ENCODE peak calls at places on chromosomes 3 and 15, in four cellular contexts. D is HepG2, P is GM12878, V is K562. C is an unnamed sample.

GRCh38 chr3:30836141-30836540 is 58.3 kb downstream of the GADL1 start:
- DNase-seq in D (no peak), P (no peak), V (no peak), C (no peak)

GRCh38 chr3:141146979-141147470 is 84.6 kb upstream of the PXYLP1 start:
- DNase-seq in D (no peak), P (no peak), V (no peak), C (no peak)

GRCh38 chr3:74883690-74884089 is 269.2 kb upstream of the CNTN3 start:
- DNase-seq in D (peak), P (no peak), V (no peak), C (peak)

GRCh38 chr3:43203022-43203421 is 83.3 kb upstream of the SNRK start:
- DNase-seq in D (no peak), P (no peak), V (no peak), C (no peak)

GRCh38 chr3:127988770-127989518 is 63.3 kb upstream of the SEC61A1 start:
- DNase-seq in D (no peak), P (no peak), V (no peak), C (no peak)

GRCh38 chr3:71512544-71512943 is 71.0 kb downstream of the FOXP1 start:
- DNase-seq in D (no peak), P (no peak), V (no peak), C (no peak)

GRCh38 chr3:114669614-114670013 is 375.8 kb downstream of the TIGIT start:
- DNase-seq in D (no peak), P (no peak), V (no peak), C (no peak)

GRCh38 chr3:14468621-14468981 is 66.2 kb downstream of the SLC6A6 start:
- DNase-seq in D (no peak), P (no peak), V (no peak), C (no peak)

GRCh38 chr3:120506828-120507774 is 56.3 kb upstream of the FSTL1 start:
- DNase-seq in D (peak), P (no peak), V (peak), C (peak)

GRCh38 chr15:78195735-78196201 is 38.6 kb downstream of the ACSBG1 start:
- DNase-seq in D (peak), P (no peak), V (peak), C (peak)

GRCh38 chr3:195204360-195205166 is 66.4 kb downstream of the XXYLT1 start:
- DNase-seq in D (no peak), P (peak), V (peak), C (no peak)

GRCh38 chr3:172155880-172156279 is 116.5 kb downstream of the FNDC3B start:
- DNase-seq in D (no peak), P (no peak), V (no peak), C (no peak)

GRCh38 chr3:119444590-119444989 is 18.8 kb downstream of the TMEM39A start:
- DNase-seq in D (no peak), P (no peak), V (no peak), C (no peak)

GRCh38 chr15:29924750-29925149 is 102.5 kb upstream of the TJP1 start:
- DNase-seq in D (peak), P (no peak), V (no peak), C (peak)

GRCh38 chr15:70259030-70259424 is 161.3 kb upstream of the TLE3 start:
- DNase-seq in D (no peak), P (no peak), V (peak), C (no peak)

GRCh38 chr3:30693470-30694120 is 87.2 kb downstream of the TGFBR2 start:
- DNase-seq in D (peak), P (peak), V (peak), C (peak)

GRCh38 chr3:154766765-154767503 is 313.2 kb upstream of the MME start:
- DNase-seq in D (no peak), P (no peak), V (peak), C (no peak)

DNA sequence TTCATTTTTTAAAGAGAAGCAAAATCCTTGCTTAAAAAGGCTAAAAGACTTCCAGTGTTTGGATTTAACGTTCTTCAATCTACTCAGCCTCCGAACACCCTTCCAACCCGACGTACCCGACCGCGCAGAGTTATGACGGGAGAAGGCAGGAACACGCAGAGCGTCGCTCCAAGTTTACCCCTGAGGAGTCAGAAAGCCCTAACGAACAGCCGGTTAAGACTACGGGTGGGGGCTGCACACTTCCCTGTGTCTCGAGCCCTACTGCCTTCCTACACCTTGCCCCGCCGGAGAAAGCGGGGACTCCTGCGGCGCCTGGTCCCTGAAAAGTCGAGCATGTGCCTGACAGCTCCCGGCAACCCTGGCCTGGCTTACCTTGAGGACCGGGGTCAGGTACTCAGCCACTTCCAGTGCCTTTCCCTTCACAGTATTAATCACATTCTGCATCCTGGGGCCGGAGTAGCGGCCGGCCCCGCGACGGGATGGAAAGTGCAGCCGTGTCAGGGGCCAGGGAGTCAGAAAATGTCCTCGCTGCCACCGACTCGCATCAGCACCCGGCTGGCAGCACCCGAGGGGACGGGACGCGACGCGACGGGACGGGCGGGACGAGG is 573 bp downstream of the ATG3 start:
- DNase-seq in D (peak), P (peak), V (peak), C (peak)
- TF ChIP-seq FOXK2 in D (no peak), P (no peak), V (peak), C (no peak)

GRCh38 chr3:143063018-143063417 is 56.6 kb upstream of the CHST2 start:
- DNase-seq in D (no peak), P (no peak), V (no peak), C (no peak)
- TF ChIP-seq BHLHE40 in D (no peak), P (no peak), V (no peak), C (no peak)

DNA sequence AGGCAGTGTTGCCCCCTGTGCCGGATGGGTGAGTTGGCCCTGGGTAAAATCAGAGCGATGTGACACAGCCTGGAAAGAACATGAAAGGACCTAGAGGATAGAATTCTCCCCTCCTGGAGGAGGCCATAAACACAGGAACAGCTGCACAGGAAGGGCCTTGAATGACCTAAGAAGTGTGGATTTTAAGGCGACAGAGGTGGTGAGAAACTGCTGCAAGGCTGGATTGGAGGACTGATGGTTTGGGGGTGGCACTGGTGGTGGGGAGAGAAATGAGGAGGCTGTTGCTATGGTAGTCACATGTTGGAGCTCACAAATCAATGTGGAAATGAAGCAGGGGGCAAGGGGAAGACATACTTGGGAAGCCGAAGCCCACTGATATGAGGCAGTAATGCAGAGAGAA is 13.8 kb downstream of the XIRP1 start:
- DNase-seq in D (no peak), P (no peak), V (peak), C (no peak)
- TF ChIP-seq FOXK2 in D (no peak), P (no peak), V (no peak), C (no peak)

GRCh38 chr15:31352911-31353811 is 26.5 kb downstream of the KLF13 start:
- DNase-seq in D (no peak), P (peak), V (no peak), C (no peak)

GRCh38 chr15:31357148-31357547 is 30.5 kb downstream of the KLF13 start:
- DNase-seq in D (no peak), P (no peak), V (no peak), C (no peak)

GRCh38 chr15:31352283-31352880 is 25.7 kb downstream of the KLF13 start:
- DNase-seq in D (no peak), P (no peak), V (no peak), C (no peak)

GRCh38 chr15:31350771-31351170 is 24.1 kb downstream of the KLF13 start:
- DNase-seq in D (no peak), P (no peak), V (no peak), C (no peak)

GRCh38 chr15:31353931-31354330 is 27.3 kb downstream of the KLF13 start:
- DNase-seq in D (no peak), P (no peak), V (no peak), C (no peak)
- TF ChIP-seq BHLHE40 in D (no peak), P (no peak), V (no peak), C (no peak)

DNA sequence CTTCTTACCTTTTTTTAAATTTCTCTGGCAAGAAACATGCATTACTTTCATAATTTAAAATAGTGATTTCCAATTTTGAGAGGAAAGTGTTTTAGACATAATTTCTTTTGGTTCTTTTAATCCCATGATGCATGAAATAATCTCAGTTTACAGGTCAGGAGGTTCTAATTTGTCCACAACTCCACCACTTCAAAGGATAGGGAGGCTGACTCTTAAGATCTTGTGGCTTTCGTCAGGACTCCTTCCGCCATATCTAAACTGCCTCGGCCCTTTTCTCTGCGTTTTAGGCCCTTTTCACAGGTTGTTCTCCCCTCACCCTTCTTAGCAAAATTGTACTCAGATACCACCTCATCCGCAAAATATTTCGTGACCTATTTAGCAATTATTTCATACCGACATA is 8.0 kb downstream of the DYNC1LI1 start:
- DNase-seq in D (no peak), P (no peak), V (no peak), C (no peak)
- TF ChIP-seq FOXK2 in D (no peak), P (no peak), V (no peak), C (no peak)